ENCODE peak calls at places on chromosomes 1 and 21, in seven cellular contexts. Y is stomach; N is colonic mucosa; W is body of pancreas; U is CD8-positive, alpha-beta memory T cell; P is cardiac muscle cell; A is thoracic aorta. F is an unnamed sample.

GRCh38 chr1:226736908-226737818 is 1.9 kb downstream of the ITPKB start:
- DNase-seq in Y (peak; percentile 47), A (no peak), U (peak; percentile 46), W (peak; percentile 39), P (peak; percentile 74), N (peak; percentile 43), F (peak; percentile 76)

GRCh38 chr21:42002421-42002958 is 7.7 kb downstream of the ZBTB21 start:
- DNase-seq in A (no peak), Y (no peak), U (no peak), W (no peak), N (no peak), P (no peak), F (no peak)

GRCh38 chr21:34510148-34511142 is 1.6 kb downstream of the KCNE1 start:
- DNase-seq in P (peak; percentile 86), N (peak; percentile 84), A (peak; percentile 27), U (no peak), Y (peak; percentile 79), W (peak; percentile 88), F (peak; percentile 89)

GRCh38 chr1:179938752-179939151 is 15.9 kb upstream of the CEP350 start:
- DNase-seq in N (no peak), P (peak; percentile 15), W (no peak), U (no peak), Y (no peak), A (no peak), F (no peak)

GRCh38 chr1:43367026-43367903 is 546 bp downstream of the ELOVL1 start:
- DNase-seq in W (peak; percentile 32), Y (no peak), N (peak; percentile 44), U (no peak), A (no peak), P (no peak), F (peak; percentile 70)

GRCh38 chr21:35386491-35387079 is 337.5 kb upstream of the RUNX1 start:
- DNase-seq in Y (no peak), W (no peak), N (no peak), U (no peak), P (no peak), A (no peak), F (no peak)

GRCh38 chr1:87089823-87090222 is 175.4 kb downstream of the HS2ST1 start:
- DNase-seq in N (no peak), Y (no peak), A (no peak), U (no peak), P (no peak), W (no peak), F (no peak)

GRCh38 chr1:192951961-192952460 is 107.1 kb downstream of the UCHL5 start:
- DNase-seq in U (no peak), Y (no peak), P (no peak), W (no peak), A (no peak), N (no peak), F (no peak)

GRCh38 chr1:191993549-191993948 is 164.7 kb upstream of the RGS18 start:
- DNase-seq in Y (no peak), N (no peak), P (peak; percentile 22), A (no peak), W (no peak), U (no peak), F (no peak)

GRCh38 chr21:27275294-27275927 is 308.5 kb upstream of the ADAMTS5 start:
- DNase-seq in W (no peak), A (no peak), Y (no peak), P (no peak), N (no peak), U (no peak), F (no peak)

GRCh38 chr21:46286668-46286982 is 483 bp downstream of the YBEY start:
- DNase-seq in U (no peak), N (no peak), W (no peak), Y (no peak), P (no peak), A (no peak), F (no peak)

GRCh38 chr1:174953657-174954435 is 45.9 kb upstream of the CACYBP start:
- DNase-seq in W (no peak), N (peak; percentile 70), U (no peak), P (no peak), Y (no peak), A (no peak), F (no peak)

GRCh38 chr1:212667223-212668139 is 32.2 kb downstream of the BATF3 start:
- DNase-seq in W (peak; percentile 19), Y (no peak), A (peak; percentile 23), U (no peak), N (no peak), P (no peak), F (no peak)

GRCh38 chr21:15445327-15445726 is 284.5 kb upstream of the USP25 start:
- DNase-seq in W (no peak), N (no peak), U (no peak), A (no peak), Y (no peak), P (no peak), F (no peak)

GRCh38 chr1:153119491-153119971 is 6.2 kb upstream of the SPRR2F start:
- DNase-seq in N (no peak), U (no peak), W (peak; percentile 75), Y (peak; percentile 35), A (no peak), P (peak; percentile 6), F (no peak)

GRCh38 chr1:168343566-168343965 is 62.9 kb downstream of the TBX19 start:
- DNase-seq in P (no peak), W (no peak), N (no peak), U (no peak), Y (no peak), A (no peak), F (no peak)

GRCh38 chr1:209769171-209769904 is 13.5 kb downstream of the TRAF3IP3 start:
- DNase-seq in Y (no peak), A (peak; percentile 58), U (peak; percentile 44), W (peak; percentile 48), P (peak; percentile 80), N (peak; percentile 54), F (peak; percentile 87)

GRCh38 chr1:8182034-8182761 is 135.7 kb upstream of the SLC45A1 start:
- DNase-seq in N (no peak), A (no peak), P (no peak), U (no peak), W (peak; percentile 89), Y (peak; percentile 62), F (no peak)

GRCh38 chr1:169745015-169745861 is 11.4 kb upstream of the SELE start:
- DNase-seq in U (no peak), A (no peak), W (no peak), P (no peak), Y (no peak), N (no peak), F (no peak)

GRCh38 chr1:244163861-244164562 is 112.9 kb downstream of the ZBTB18 start:
- DNase-seq in W (peak; percentile 12), U (no peak), P (peak; percentile 34), A (no peak), N (no peak), Y (no peak), F (no peak)

GRCh38 chr1:79117376-79117775 is 110.8 kb upstream of the ADGRL4 start:
- DNase-seq in W (no peak), N (no peak), Y (no peak), U (no peak), P (no peak), A (no peak), F (no peak)

GRCh38 chr21:38359090-38359489 is 102.3 kb downstream of the KCNJ15 start:
- DNase-seq in Y (no peak), P (no peak), A (no peak), U (no peak), W (no peak), N (no peak), F (no peak)

GRCh38 chr21:38356898-38357297 is 100.1 kb downstream of the KCNJ15 start:
- DNase-seq in P (no peak), W (no peak), Y (no peak), N (no peak), A (no peak), U (no peak), F (no peak)

GRCh38 chr21:38359835-38360234 is 103.0 kb downstream of the KCNJ15 start:
- DNase-seq in Y (no peak), N (no peak), A (no peak), U (no peak), W (no peak), P (no peak), F (no peak)

GRCh38 chr21:38358666-38359065 is 101.9 kb downstream of the KCNJ15 start:
- DNase-seq in P (no peak), U (no peak), N (no peak), W (no peak), Y (no peak), A (no peak), F (no peak)

GRCh38 chr21:38358098-38358497 is 101.3 kb downstream of the KCNJ15 start:
- DNase-seq in Y (no peak), N (no peak), P (no peak), A (no peak), W (no peak), U (no peak), F (no peak)
- H3K27ac ChIP-seq in Y (no peak overlapping the region), N (no peak overlapping the region), P (no peak overlapping the region), A (no peak overlapping the region), W (no peak overlapping the region), U (no peak overlapping the region), F (no peak overlapping the region)

GRCh38 chr1:1322418-1322817 is 2.0 kb downstream of the INTS11 start:
- DNase-seq in N (no peak), W (no peak), Y (no peak), P (no peak), U (no peak), A (no peak), F (no peak)
- H3K4me1 ChIP-seq in N (peaks cover 13% of the 10 kb centered on the region), W (peaks cover 67% of the 10 kb centered on the region), Y (peaks cover 83% of the 10 kb centered on the region), P (peaks cover 9% of the 10 kb centered on the region), U (peaks cover 32% of the 10 kb centered on the region), A (peaks cover 59% of the 10 kb centered on the region), F (no peaks in the 10 kb centered on the region)

DNA sequence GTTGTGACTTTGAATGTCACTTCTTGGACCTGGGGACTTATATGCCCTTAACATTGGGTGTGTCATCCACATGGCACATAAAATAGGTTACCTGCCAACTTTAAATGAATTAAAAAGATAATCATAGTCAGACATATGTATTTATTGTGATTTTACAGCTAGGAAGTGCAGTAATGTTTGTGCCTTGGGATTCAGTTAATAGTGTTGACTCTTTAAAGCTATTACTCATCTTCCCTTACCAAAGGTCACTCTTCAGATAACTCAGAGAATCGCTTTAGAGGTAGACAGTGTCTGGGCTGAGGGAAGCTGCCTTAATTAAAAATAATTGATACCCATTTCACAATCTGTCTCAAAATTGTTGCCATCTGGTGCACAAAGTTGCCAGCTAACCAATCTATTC is 3.1 kb upstream of the KRTAP15-1 start:
- DNase-seq in N (no peak), A (no peak), W (no peak), U (no peak), Y (no peak), P (no peak), F (no peak)
- H3K9me3 ChIP-seq in N (no peaks in the 10 kb centered on the region), A (no peaks in the 10 kb centered on the region), W (no peaks in the 10 kb centered on the region), U (no peaks in the 10 kb centered on the region), Y (no peaks in the 10 kb centered on the region), P (no peaks in the 10 kb centered on the region), F (no peaks in the 10 kb centered on the region)

DNA sequence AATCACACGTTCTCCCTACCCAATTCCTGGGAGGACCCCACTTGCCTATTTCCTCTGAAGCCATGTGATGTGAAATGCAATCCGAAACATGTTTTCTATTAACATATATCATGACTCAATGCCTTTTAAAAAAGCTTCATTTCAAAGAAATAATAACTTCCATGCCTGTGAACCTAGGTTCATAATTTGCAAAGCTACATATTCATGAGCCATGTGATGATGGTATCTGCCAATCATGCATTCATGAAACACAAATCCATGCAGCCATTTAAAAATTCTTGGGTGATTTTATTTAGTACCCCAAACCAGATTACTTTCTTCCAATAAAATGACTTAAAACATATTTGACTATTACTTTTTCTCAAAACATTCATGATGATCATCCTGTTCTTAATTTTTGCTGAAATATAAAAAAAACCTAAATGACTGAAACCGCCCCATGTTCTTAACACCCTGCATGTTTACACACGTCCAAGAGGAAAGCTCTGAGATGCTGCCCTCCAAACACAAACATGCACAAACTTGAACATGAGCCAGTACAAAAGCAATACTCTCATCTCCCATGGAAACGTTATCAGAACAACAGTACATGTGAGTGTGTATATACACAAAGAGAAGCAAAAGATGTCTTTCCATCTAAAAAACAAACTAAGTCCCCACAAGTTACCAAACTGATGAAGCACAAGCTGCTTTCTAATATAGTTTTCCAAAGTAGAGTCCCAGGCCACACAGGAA is 140.1 kb downstream of the TGFBR3 start:
- DNase-seq in U (no peak), Y (no peak), W (no peak), N (no peak), A (no peak), P (no peak), F (no peak)
- H3K27ac ChIP-seq in U (no peak overlapping the region), Y (peak overlapping the region; percentile 0), W (peak overlapping the region; percentile 53), N (no peak overlapping the region), A (peak overlapping the region; percentile 14), P (no peak overlapping the region), F (no peak overlapping the region)

F was measured in Peyer's patch.